ENCODE peak calls at places on chromosomes 2 and 18, in seven cellular contexts. K is bronchial epithelial cell, O is GM10248, H is endothelial cell, B is fibroblast of lung, Q is right atrium auricular region, N is brain microvascular endothelial cell. V is an unnamed sample.

GRCh38 chr2:11796190-11797171 is 50.0 kb downstream of the LPIN1 start:
- DNase-seq in K (no peak), O (no peak), H (no peak), B (peak), Q (peak), N (no peak), V (no peak)

GRCh38 chr2:218216336-218216673 is 684 bp upstream of the ARPC2 start:
- DNase-seq in K (no peak), O (no peak), H (no peak), B (no peak), Q (no peak), N (no peak), V (no peak)

GRCh38 chr2:170743530-170744239 is 26.5 kb upstream of the ERICH2 start:
- DNase-seq in K (no peak), O (no peak), H (no peak), B (no peak), Q (no peak), N (no peak), V (no peak)

GRCh38 chr2:235511187-235511661 is 17.4 kb downstream of the AGAP1 start:
- DNase-seq in K (peak), O (no peak), H (no peak), B (peak), Q (no peak), N (peak), V (peak)

GRCh38 chr2:39875182-39875913 is 96.3 kb upstream of the THUMPD2 start:
- DNase-seq in K (peak), O (no peak), H (no peak), B (peak), Q (no peak), N (peak), V (peak)

GRCh38 chr2:11571170-11571569 is 37.3 kb downstream of the GREB1 start:
- DNase-seq in K (no peak), O (no peak), H (no peak), B (no peak), Q (no peak), N (no peak), V (no peak)

GRCh38 chr18:49020129-49020528 is 69.4 kb upstream of the SMAD7 start:
- DNase-seq in K (no peak), O (no peak), H (no peak), B (no peak), Q (peak), N (no peak), V (no peak)

GRCh38 chr2:12674644-12675328 is 42.0 kb upstream of the TRIB2 start:
- DNase-seq in K (no peak), O (no peak), H (no peak), B (no peak), Q (no peak), N (no peak), V (no peak)

GRCh38 chr2:9256570-9257043 is 50.0 kb downstream of the ASAP2 start:
- DNase-seq in K (no peak), O (no peak), H (no peak), B (no peak), Q (no peak), N (no peak), V (peak)

GRCh38 chr2:64396551-64396950 is 57.4 kb upstream of the LGALSL start:
- DNase-seq in K (no peak), O (no peak), H (no peak), B (no peak), Q (no peak), N (no peak), V (no peak)

GRCh38 chr2:177064417-177064816 is 148.2 kb upstream of the HNRNPA3 start:
- DNase-seq in K (no peak), O (no peak), H (no peak), B (no peak), Q (no peak), N (no peak), V (no peak)

GRCh38 chr2:221791840-221792239 is 219.7 kb upstream of the EPHA4 start:
- DNase-seq in K (peak), O (no peak), H (no peak), B (no peak), Q (no peak), N (no peak), V (no peak)

GRCh38 chr18:7926526-7926925 is 359.4 kb downstream of the PTPRM start:
- DNase-seq in K (peak), O (no peak), H (peak), B (no peak), Q (no peak), N (no peak), V (no peak)

GRCh38 chr2:219460424-219460926 is 25.8 kb downstream of the SPEG start:
- DNase-seq in K (no peak), O (no peak), H (no peak), B (peak), Q (no peak), N (no peak), V (peak)

GRCh38 chr2:174606336-174606735 is 8.7 kb upstream of the WIPF1 start:
- DNase-seq in K (peak), O (no peak), H (no peak), B (peak), Q (no peak), N (peak), V (peak)

GRCh38 chr2:39938035-39938835 is 159.2 kb upstream of the THUMPD2 start:
- DNase-seq in K (peak), O (no peak), H (no peak), B (peak), Q (no peak), N (peak), V (peak)

GRCh38 chr2:12685145-12685544 is 31.6 kb upstream of the TRIB2 start:
- DNase-seq in K (no peak), O (no peak), H (no peak), B (peak), Q (no peak), N (no peak), V (no peak)

GRCh38 chr2:135494503-135494902 is 36.5 kb downstream of the ZRANB3 start:
- DNase-seq in K (peak), O (no peak), H (no peak), B (peak), Q (no peak), N (peak), V (no peak)

GRCh38 chr18:64966667-64967066 is 784.1 kb upstream of the CDH7 start:
- DNase-seq in K (peak), O (no peak), H (no peak), B (no peak), Q (no peak), N (no peak), V (no peak)

GRCh38 chr2:109242654-109243331 is 113.8 kb downstream of the SH3RF3 start:
- DNase-seq in K (peak), O (no peak), H (no peak), B (peak), Q (peak), N (peak), V (peak)

GRCh38 chr2:190511104-190511503 is 23.4 kb downstream of the NEMP2 start:
- DNase-seq in K (peak), O (no peak), H (no peak), B (peak), Q (no peak), N (no peak), V (peak)

GRCh38 chr2:37672104-37672869 is 845 bp upstream of the CDC42EP3 start:
- DNase-seq in K (peak), O (peak), H (peak), B (peak), Q (no peak), N (peak), V (peak)

GRCh38 chr2:237540223-237540775 is 26.1 kb upstream of the PRLH start:
- DNase-seq in K (no peak), O (no peak), H (no peak), B (no peak), Q (no peak), N (no peak), V (no peak)

GRCh38 chr2:88709117-88709739 is 17.8 kb downstream of the RPIA start:
- DNase-seq in K (peak), O (no peak), H (no peak), B (peak), Q (no peak), N (peak), V (peak)

GRCh38 chr18:22507055-22507454 is 89.3 kb upstream of the CTAGE1 start:
- DNase-seq in K (no peak), O (no peak), H (no peak), B (no peak), Q (no peak), N (no peak), V (no peak)

GRCh38 chr2:216219866-216220265 is 110.7 kb downstream of the XRCC5 start:
- DNase-seq in K (no peak), O (no peak), H (no peak), B (no peak), Q (no peak), N (no peak), V (no peak)

GRCh38 chr2:216217904-216218260 is 108.7 kb downstream of the XRCC5 start:
- DNase-seq in K (no peak), O (no peak), H (no peak), B (no peak), Q (no peak), N (no peak), V (no peak)

GRCh38 chr2:216214768-216215167 is 105.6 kb downstream of the XRCC5 start:
- DNase-seq in K (peak), O (no peak), H (no peak), B (no peak), Q (no peak), N (no peak), V (no peak)

GRCh38 chr2:216216951-216217903 is 108.1 kb downstream of the XRCC5 start:
- DNase-seq in K (peak), O (no peak), H (no peak), B (peak), Q (no peak), N (peak), V (peak)

DNA sequence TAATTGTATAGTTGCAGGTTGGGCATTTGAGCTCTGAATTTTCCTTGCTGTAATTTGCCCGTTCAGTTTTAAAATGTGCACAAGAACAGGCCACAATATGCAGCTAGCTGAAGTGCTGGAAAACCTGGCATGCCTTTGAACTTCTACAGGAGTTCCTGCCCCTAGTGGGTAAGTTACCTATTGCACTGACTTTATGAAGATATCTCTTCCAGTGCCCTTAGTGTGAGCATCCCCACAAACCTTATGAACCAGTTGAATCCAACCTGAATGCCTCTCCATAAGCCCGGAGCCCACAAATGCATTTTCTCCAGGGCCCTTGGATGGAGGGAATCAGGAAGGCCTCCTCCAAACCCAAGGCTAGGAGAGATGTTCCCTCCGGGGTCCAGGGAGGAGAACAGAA is 106.8 kb downstream of the XRCC5 start:
- DNase-seq in K (peak), O (no peak), H (no peak), B (peak), Q (no peak), N (no peak), V (peak)
- TF ChIP-seq CTCF in K (peak), O (peak), H (peak), B (peak), Q (no peak), N (peak), V (peak)

GRCh38 chr18:13551305-13551603 is 175.1 kb downstream of the FAM210A start:
- DNase-seq in K (no peak), O (no peak), H (no peak), B (no peak), Q (no peak), N (no peak), V (no peak)
- TF ChIP-seq CTCF in K (no peak), O (no peak), H (no peak), B (no peak), Q (no peak), N (no peak), V (no peak)

GRCh38 chr18:67705748-67706147 is 189.2 kb upstream of the DSEL start:
- DNase-seq in K (peak), O (no peak), H (no peak), B (peak), Q (no peak), N (no peak), V (no peak)

GRCh38 chr18:67715567-67715966 is 199.0 kb upstream of the DSEL start:
- DNase-seq in K (no peak), O (no peak), H (no peak), B (no peak), Q (no peak), N (no peak), V (no peak)

DNA sequence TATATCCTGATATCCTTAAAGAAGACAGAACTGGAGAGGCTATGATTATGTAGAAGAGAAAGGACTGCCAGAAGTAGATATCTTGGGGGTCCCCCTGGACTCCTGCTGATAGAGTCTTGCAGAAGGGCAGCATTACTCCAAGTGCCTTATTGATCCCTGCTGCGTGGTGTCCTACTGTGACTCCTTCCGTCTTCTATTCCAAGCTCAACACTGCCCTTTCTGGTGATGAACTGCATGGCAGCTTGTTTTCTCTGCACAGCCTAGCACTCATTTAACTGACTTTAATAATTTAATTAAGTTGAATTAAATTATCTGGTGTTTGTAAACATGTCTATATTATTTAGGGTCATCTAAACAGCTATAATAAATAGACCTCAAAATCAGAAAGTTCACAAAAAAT is 194.1 kb upstream of the DSEL start:
- DNase-seq in K (peak), O (no peak), H (peak), B (no peak), Q (no peak), N (peak), V (no peak)
- TF ChIP-seq CTCF in K (peak), O (no peak), H (peak), B (peak), Q (no peak), N (peak), V (peak)

DNA sequence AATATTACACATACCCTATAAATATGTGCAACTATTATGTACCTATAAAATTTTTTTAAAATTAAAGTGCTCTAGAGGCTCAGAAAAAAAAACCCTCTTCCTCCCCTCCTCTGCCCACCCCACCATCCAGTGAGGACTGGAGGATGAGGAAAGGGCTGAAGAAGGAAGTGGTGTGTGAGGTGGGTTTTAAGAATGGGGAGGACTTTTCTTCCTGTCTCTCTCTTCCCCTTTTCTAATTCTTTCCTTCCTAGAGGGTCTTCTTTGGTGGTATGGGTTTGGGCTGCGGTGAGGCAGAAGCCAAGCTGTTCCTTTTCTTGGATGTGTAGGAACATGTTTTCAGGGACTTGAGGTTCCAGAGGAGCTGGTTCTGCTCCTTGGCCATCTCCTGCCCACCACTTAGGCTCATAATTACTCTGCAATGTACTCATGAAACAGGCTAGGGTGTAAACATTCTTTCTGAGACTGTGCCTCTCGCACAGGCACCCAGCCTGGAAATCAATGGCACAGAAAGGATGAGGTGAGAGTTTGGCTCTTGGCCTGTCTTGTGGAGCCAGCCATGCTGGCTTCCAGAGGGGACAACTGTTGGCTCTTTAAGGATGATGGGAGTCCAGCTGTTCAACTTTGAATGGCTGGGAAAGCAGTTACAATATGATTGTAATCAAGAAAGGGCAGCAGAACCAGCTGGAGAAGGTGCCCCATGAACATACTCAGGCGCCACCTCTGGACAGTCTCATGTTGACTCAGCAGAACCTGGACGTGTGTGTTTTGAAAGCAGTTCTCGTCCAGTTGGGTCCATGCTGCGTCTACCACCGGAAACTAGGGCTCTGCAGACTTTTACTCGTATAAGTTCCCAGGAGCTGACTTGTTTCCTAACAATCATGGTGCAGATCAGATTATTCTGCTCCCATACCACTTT is 38.3 kb downstream of the IL1RL2 start:
- DNase-seq in K (peak), O (no peak), H (no peak), B (no peak), Q (no peak), N (no peak), V (no peak)
- TF ChIP-seq CTCF in K (peak), O (no peak), H (no peak), B (no peak), Q (no peak), N (no peak), V (no peak)

GRCh38 chr2:100418563-100418962 is 1.1 kb upstream of the CHST10 start:
- DNase-seq in K (peak), O (no peak), H (no peak), B (no peak), Q (no peak), N (no peak), V (no peak)

GRCh38 chr2:100417745-100418090 is 250 bp upstream of the CHST10 start:
- DNase-seq in K (no peak), O (no peak), H (no peak), B (peak), Q (peak), N (no peak), V (no peak)

GRCh38 chr2:100413586-100413985 is 3.9 kb downstream of the CHST10 start:
- DNase-seq in K (no peak), O (no peak), H (no peak), B (no peak), Q (peak), N (no peak), V (no peak)

GRCh38 chr2:100416397-100416938 is 1.0 kb downstream of the CHST10 start:
- DNase-seq in K (peak), O (no peak), H (no peak), B (peak), Q (no peak), N (no peak), V (no peak)

DNA sequence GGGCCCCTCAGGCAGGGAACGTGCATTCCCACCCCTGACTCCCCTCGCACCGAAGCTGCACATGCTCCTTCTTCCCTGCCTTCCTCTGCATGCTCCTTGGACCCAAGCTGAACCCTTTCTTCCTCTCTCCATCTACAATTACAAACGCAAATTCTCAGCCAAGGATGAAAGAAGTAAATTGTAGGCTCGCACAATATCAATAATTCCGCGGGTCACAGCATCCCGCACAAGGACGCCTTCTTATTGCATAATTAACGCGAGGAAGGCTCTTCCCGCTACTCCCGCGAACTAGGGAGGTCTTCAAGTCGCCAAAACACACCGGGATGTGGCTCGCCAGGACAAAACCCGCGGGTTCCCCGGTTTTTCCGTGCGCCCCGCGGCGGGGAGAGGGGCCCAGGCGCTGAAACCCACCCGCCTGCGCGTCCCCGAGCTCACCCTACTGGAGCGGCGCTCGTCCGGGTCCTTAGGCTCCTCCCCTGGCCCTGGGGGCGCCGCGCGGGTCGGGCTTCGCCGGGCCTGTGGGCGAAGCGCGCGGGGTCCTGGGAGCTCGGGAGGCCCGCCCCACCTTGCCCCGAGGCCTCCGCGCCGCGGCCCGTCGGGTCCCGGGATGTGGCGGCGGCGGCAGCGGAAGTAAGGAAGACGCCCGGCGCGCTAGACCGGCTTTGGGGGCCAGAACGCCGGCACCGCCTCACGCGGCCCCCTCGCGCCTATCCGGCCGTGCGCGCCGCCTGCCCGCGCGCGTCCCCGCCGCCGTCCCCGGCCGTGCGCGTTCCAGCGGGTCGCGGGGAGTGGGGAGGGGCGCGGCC is at the start of gene CHST10:
- DNase-seq in K (peak), O (peak), H (peak), B (peak), Q (peak), N (peak), V (no peak)
- TF ChIP-seq CTCF in K (no peak), O (no peak), H (no peak), B (no peak), Q (no peak), N (no peak), V (no peak)

GRCh38 chr2:162143969-162144368 is 8.1 kb downstream of the GCG start:
- DNase-seq in K (no peak), O (no peak), H (no peak), B (no peak), Q (no peak), N (no peak), V (no peak)
- TF ChIP-seq CTCF in K (no peak), O (no peak), H (no peak), B (no peak), Q (no peak), N (no peak), V (peak)

DNA sequence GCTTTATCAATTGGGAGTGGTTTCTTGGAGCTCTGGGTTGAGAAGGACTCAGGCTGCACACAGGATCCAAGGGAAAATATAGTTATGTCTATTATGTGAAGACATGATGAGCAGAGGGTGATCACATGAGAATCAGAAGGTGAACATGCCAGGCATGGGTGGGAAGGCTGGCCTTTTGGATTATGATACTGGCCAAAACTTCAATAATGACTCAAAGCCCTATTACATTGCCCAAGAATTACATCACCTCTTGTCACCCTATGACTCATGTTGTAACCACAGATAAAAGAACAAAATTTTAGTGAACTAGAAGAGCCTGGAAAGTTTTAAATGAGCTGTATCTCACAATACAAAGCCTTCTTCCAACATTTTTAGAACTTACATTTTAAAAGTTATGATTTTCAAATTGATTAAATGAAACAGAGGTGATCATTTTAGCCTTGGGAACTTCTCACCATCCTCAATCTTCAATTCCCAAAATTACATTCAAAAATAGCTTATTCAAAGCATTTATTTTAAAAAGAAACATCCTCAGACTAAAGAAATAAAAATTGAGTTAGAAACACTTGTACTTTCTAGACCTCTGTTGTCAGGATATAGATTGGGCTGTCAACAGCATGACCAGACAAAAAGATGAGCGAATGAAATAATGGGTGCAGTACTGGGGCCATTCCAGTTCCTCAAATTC is 428.3 kb downstream of the MBD2 start:
- DNase-seq in K (peak), O (no peak), H (no peak), B (peak), Q (peak), N (peak), V (peak)
- TF ChIP-seq CTCF in K (no peak), O (no peak), H (no peak), B (no peak), Q (no peak), N (no peak), V (no peak)

GRCh38 chr2:161946489-161947107 is 127.4 kb downstream of the DPP4 start:
- DNase-seq in K (peak), O (no peak), H (peak), B (peak), Q (no peak), N (peak), V (peak)
- TF ChIP-seq CTCF in K (peak), O (peak), H (peak), B (peak), Q (no peak), N (peak), V (peak)